ENCODE peak calls at places on chromosomes 11 and 22, in ten cellular contexts. M is HFFc6, V is GM12878, H is ascending aorta, S is dorsolateral prefrontal cortex, R is activated B cell treated with CpG ODN at 0.5 μM for 24 hours, J is glutamatergic neuron, W is adrenal gland, U is HFF-Myc, I is AG04450. N is an unnamed sample.

GRCh38 chr11:62404435-62404834 is 14.4 kb upstream of the SCGB1A1 start:
- DNase-seq in M (no peak), V (no peak), H (no peak), S (no peak), R (no peak), J (no peak), W (no peak), U (no peak), I (no peak), N (no peak)

GRCh38 chr11:9214765-9215164 is 50.4 kb downstream of the DENND5A start:
- DNase-seq in M (peak; percentile 22), V (no peak), H (no peak), S (no peak), R (no peak), J (no peak), W (no peak), U (no peak), I (no peak), N (no peak)

GRCh38 chr22:36493690-36494110 is 12.3 kb upstream of the TXN2 start:
- DNase-seq in M (no peak), V (peak; percentile 63), H (no peak), S (no peak), R (peak; percentile 41), J (no peak), W (no peak), U (no peak), I (no peak), N (no peak)

GRCh38 chr22:45831394-45831793 is 145.6 kb downstream of the WNT7B start:
- DNase-seq in M (peak; percentile 13), V (no peak), H (no peak), S (no peak), R (no peak), J (no peak), W (no peak), U (no peak), I (no peak), N (no peak)

GRCh38 chr11:13249992-13250391 is 27.6 kb upstream of the BMAL1 start:
- DNase-seq in M (peak; percentile 25), V (no peak), H (no peak), S (no peak), R (no peak), J (no peak), W (no peak), U (no peak), I (no peak), N (no peak)

GRCh38 chr22:44738347-44738715 is 14.0 kb upstream of the ARHGAP8 start:
- DNase-seq in M (no peak), V (no peak), H (no peak), S (no peak), R (no peak), J (no peak), W (no peak), U (no peak), I (no peak), N (no peak)

GRCh38 chr11:75293903-75294302 is 53.3 kb downstream of the TPBGL start:
- DNase-seq in M (no peak), V (no peak), H (no peak), S (no peak), R (no peak), J (no peak), W (no peak), U (no peak), I (no peak), N (no peak)

GRCh38 chr11:85301895-85302678 is 325.1 kb downstream of the DLG2 start:
- DNase-seq in M (no peak), V (no peak), H (no peak), S (no peak), R (no peak), J (no peak), W (no peak), U (no peak), I (no peak), N (no peak)

DNA sequence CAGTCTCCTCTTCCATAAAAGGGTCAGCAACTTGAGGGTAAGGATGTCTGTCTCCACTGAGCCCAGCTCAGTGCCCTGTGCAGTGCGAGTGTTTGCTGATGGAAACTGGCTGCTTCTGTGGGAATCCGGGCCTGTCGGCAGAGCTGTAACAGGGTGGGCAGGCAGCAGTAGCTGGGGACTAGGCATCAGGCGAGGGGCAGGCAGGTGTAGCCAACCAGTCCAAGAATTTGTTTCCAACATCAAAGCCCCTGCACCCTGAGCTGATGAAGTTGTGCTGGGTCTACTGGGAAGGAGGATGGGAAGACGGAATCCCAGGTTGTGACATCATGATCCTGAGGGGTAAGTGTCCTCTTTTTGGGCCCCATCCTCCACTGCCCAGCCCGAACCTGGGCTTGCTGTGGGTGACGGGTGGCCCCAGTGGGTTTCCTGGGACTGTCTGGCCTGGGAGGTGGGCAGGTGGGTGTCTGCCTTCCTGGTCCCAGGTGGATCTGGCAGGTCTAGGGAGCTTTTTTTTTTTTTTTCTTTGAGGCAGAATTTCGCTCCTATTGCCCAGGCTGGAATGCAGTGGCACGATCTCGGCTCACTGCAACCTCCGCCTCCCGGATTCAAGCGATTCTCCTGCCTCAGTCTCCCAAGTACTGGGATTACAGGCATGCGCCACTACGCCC is 11.0 kb downstream of the SLC29A2 start:
- DNase-seq in M (no peak), V (no peak), H (no peak), S (no peak), R (no peak), J (no peak), W (no peak), U (no peak), I (no peak), N (no peak)
- TF ChIP-seq CTCF in M (no peak), V (no peak), H (no peak), S (no peak), R (no peak), J (no peak), W (no peak), U (no peak), I (no peak), N (no peak)

GRCh38 chr22:37732699-37733607 is 36.1 kb downstream of the TRIOBP start:
- DNase-seq in M (no peak), V (no peak), H (no peak), S (no peak), R (no peak), J (no peak), W (no peak), U (no peak), I (no peak), N (no peak)

GRCh38 chr22:37734402-37734700 is 37.5 kb downstream of the TRIOBP start:
- DNase-seq in M (no peak), V (no peak), H (no peak), S (no peak), R (no peak), J (no peak), W (no peak), U (no peak), I (no peak), N (no peak)

GRCh38 chr22:37733625-37734401 is 37.0 kb downstream of the TRIOBP start:
- DNase-seq in M (no peak), V (no peak), H (no peak), S (no peak), R (no peak), J (no peak), W (no peak), U (no peak), I (no peak), N (no peak)

GRCh38 chr22:37731804-37732471 is 35.1 kb downstream of the TRIOBP start:
- DNase-seq in M (no peak), V (no peak), H (no peak), S (no peak), R (no peak), J (no peak), W (no peak), U (no peak), I (no peak), N (no peak)

GRCh38 chr22:37735054-37735453 is 38.2 kb downstream of the TRIOBP start:
- DNase-seq in M (no peak), V (no peak), H (no peak), S (no peak), R (no peak), J (peak; percentile 85), W (peak; percentile 85), U (no peak), I (no peak), N (peak; percentile 72)
- TF ChIP-seq CTCF in M (peak; percentile 75), V (no peak), H (no peak), S (peak; percentile 46), R (no peak), J (peak; percentile 71), W (peak; percentile 42), U (peak; percentile 30), I (peak; percentile 32), N (peak; percentile 53)

GRCh38 chr11:31267720-31268119 is 101.8 kb downstream of the DCDC1 start:
- DNase-seq in M (no peak), V (no peak), H (no peak), S (no peak), R (no peak), J (no peak), W (no peak), U (no peak), I (no peak), N (no peak)

GRCh38 chr11:31262761-31263160 is 106.8 kb downstream of the DCDC1 start:
- DNase-seq in M (peak; percentile 29), V (no peak), H (no peak), S (no peak), R (no peak), J (no peak), W (no peak), U (no peak), I (no peak), N (no peak)

DNA sequence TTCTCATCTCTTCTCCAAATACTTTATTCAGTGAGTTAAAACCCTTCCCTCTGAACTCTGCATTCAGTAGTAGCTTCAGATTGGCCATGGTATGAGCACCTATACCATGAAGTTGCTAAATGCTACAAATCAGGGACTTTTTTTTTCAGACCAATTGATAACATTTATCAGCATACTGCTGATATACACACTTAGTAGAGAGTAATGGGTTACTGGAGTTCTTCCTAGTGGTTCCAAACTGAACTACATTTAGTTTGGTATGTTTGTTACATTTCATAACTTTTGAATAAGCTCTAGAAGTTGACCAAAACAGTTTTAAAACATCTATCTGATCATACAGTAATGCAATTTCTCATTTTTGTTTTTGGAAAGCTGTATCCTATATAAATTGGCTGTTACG is 104.7 kb downstream of the DCDC1 start:
- DNase-seq in M (no peak), V (no peak), H (no peak), S (no peak), R (no peak), J (no peak), W (no peak), U (no peak), I (no peak), N (no peak)
- TF ChIP-seq CTCF in M (no peak), V (no peak), H (no peak), S (no peak), R (no peak), J (peak; percentile 36), W (no peak), U (no peak), I (no peak), N (peak; percentile 6)

GRCh38 chr11:67284811-67285540 is 4.1 kb upstream of the ANKRD13D start:
- DNase-seq in M (no peak), V (no peak), H (no peak), S (no peak), R (no peak), J (no peak), W (no peak), U (no peak), I (no peak), N (no peak)

GRCh38 chr11:67285541-67286498 is 3.3 kb upstream of the ANKRD13D start:
- DNase-seq in M (no peak), V (no peak), H (no peak), S (no peak), R (no peak), J (no peak), W (no peak), U (no peak), I (no peak), N (no peak)

GRCh38 chr11:67288198-67288451 is 978 bp upstream of the ANKRD13D start:
- DNase-seq in M (no peak), V (no peak), H (no peak), S (no peak), R (no peak), J (no peak), W (no peak), U (no peak), I (no peak), N (no peak)

GRCh38 chr11:67287355-67288197 is 1.5 kb upstream of the ANKRD13D start:
- DNase-seq in M (no peak), V (no peak), H (no peak), S (no peak), R (no peak), J (no peak), W (no peak), U (no peak), I (no peak), N (no peak)

GRCh38 chr11:67286621-67287333 is 2.3 kb upstream of the ANKRD13D start:
- DNase-seq in M (no peak), V (no peak), H (no peak), S (no peak), R (no peak), J (no peak), W (peak; percentile 60), U (no peak), I (no peak), N (no peak)
- TF ChIP-seq CTCF in M (no peak), V (no peak), H (no peak), S (no peak), R (no peak), J (no peak), W (no peak), U (no peak), I (no peak), N (no peak)